ENCODE peak calls at places on chromosomes 12 and 14, in seven cellular contexts. W, C, Q, A, J, X and D are unnamed samples.

GRCh38 chr12:43653917-43654316 is 101.9 kb upstream of the ADAMTS20 start:
- DNase-seq in W (no peak), Q (no peak), X (no peak), C (no peak), J (no peak), A (no peak), D (no peak)

GRCh38 chr12:32493282-32493681 is 93.9 kb downstream of the FGD4 start:
- DNase-seq in J (no peak), X (no peak), C (no peak), A (no peak), W (no peak), Q (no peak), D (no peak)

GRCh38 chr12:3071107-3071506 is 6.1 kb upstream of the TSPAN9 start:
- DNase-seq in C (peak), J (no peak), Q (no peak), A (no peak), X (peak), W (no peak), D (no peak)

GRCh38 chr12:24600996-24601395 is 347.9 kb downstream of the BCAT1 start:
- DNase-seq in J (no peak), W (no peak), A (no peak), C (peak), Q (no peak), X (no peak), D (peak)

GRCh38 chr12:25824729-25825128 is 133.8 kb upstream of the RASSF8 start:
- DNase-seq in Q (no peak), J (no peak), W (no peak), A (no peak), X (no peak), C (no peak), D (no peak)

GRCh38 chr12:51419473-51420228 is 5.0 kb upstream of the SLC4A8 start:
- DNase-seq in X (peak), Q (no peak), A (no peak), J (no peak), C (peak), W (no peak), D (no peak)

GRCh38 chr14:105999361-106000028 is 473.1 kb downstream of the TMEM121 start:
- DNase-seq in C (no peak), W (peak), A (no peak), Q (no peak), J (peak), X (no peak), D (no peak)

GRCh38 chr14:96205059-96205993 is 687 bp downstream of the BDKRB2 start:
- DNase-seq in A (no peak), Q (no peak), W (no peak), X (peak), C (no peak), J (no peak), D (no peak)

GRCh38 chr12:53381739-53382630 is 2.0 kb downstream of the SP1 start:
- DNase-seq in C (peak), W (peak), J (peak), X (no peak), Q (no peak), A (peak), D (peak)

GRCh38 chr14:60485057-60485599 is 735 bp downstream of the C14orf39 start:
- DNase-seq in W (no peak), Q (no peak), A (no peak), C (no peak), X (no peak), J (no peak), D (no peak)

GRCh38 chr12:106171117-106171750 is 32.5 kb upstream of the NUAK1 start:
- DNase-seq in J (no peak), X (no peak), C (no peak), A (no peak), Q (no peak), W (no peak), D (no peak)

GRCh38 chr12:63795944-63796343 is 16.2 kb downstream of the RXYLT1 start:
- DNase-seq in J (no peak), X (no peak), W (no peak), A (no peak), Q (no peak), C (no peak), D (no peak)

GRCh38 chr12:108700833-108701450 is 30.4 kb downstream of the CORO1C start:
- DNase-seq in X (peak), J (no peak), C (no peak), Q (no peak), W (no peak), A (no peak), D (no peak)

GRCh38 chr12:2376855-2377657 is 324.3 kb downstream of the CACNA1C start:
- DNase-seq in J (peak), A (no peak), Q (peak), C (no peak), X (peak), W (no peak), D (no peak)

GRCh38 chr12:61452076-61452475 is 808.1 kb upstream of the USP15 start:
- DNase-seq in Q (no peak), X (no peak), J (no peak), C (no peak), A (no peak), W (no peak), D (no peak)

GRCh38 chr12:30269491-30269890 is 426.2 kb downstream of the IPO8 start:
- DNase-seq in W (no peak), X (no peak), A (no peak), J (no peak), C (peak), Q (no peak), D (no peak)

GRCh38 chr12:89389755-89390661 is 37.7 kb upstream of the DUSP6 start:
- DNase-seq in J (peak), A (no peak), X (no peak), Q (no peak), C (peak), W (no peak), D (no peak)

GRCh38 chr12:77049767-77050353 is 15.5 kb downstream of the E2F7 start:
- DNase-seq in J (no peak), X (peak), W (no peak), C (peak), Q (no peak), A (peak), D (no peak)

GRCh38 chr12:109655578-109655977 is 58.0 kb upstream of the FAM222A start:
- DNase-seq in X (no peak), W (no peak), J (no peak), Q (no peak), C (no peak), A (no peak), D (no peak)

GRCh38 chr12:93526786-93527428 is 45.6 kb upstream of the SOCS2 start:
- DNase-seq in J (no peak), C (peak), A (no peak), W (no peak), Q (no peak), X (no peak), D (peak)

GRCh38 chr14:36238666-36239363 is 62.3 kb upstream of the PTCSC3 start:
- DNase-seq in X (no peak), A (no peak), J (no peak), W (no peak), C (peak), Q (no peak), D (peak)

GRCh38 chr12:124680863-124681778 is 113.7 kb upstream of the NCOR2 start:
- DNase-seq in W (peak), A (no peak), J (no peak), X (no peak), Q (peak), C (peak), D (peak)

GRCh38 chr12:121916719-121917118 is 1.7 kb upstream of the CFAP251 start:
- DNase-seq in W (no peak), A (no peak), J (no peak), C (peak), X (peak), Q (no peak), D (no peak)

GRCh38 chr12:67813509-67813908 is 165.0 kb downstream of the DYRK2 start:
- DNase-seq in X (no peak), W (no peak), C (no peak), A (no peak), Q (no peak), J (no peak), D (no peak)

GRCh38 chr12:58557156-58557555 is 363.1 kb downstream of the LRIG3 start:
- DNase-seq in J (no peak), A (no peak), W (no peak), C (peak), Q (no peak), X (no peak), D (peak)

GRCh38 chr12:92136883-92137582 is 8.6 kb downstream of the BTG1 start:
- DNase-seq in W (no peak), Q (no peak), X (no peak), C (peak), J (no peak), A (peak), D (peak)

GRCh38 chr14:59463773-59464650 is 1.2 kb downstream of the GPR135 start:
- DNase-seq in C (peak), W (peak), X (peak), J (peak), A (peak), Q (no peak), D (no peak)

GRCh38 chr12:28107679-28108078 is 82.6 kb upstream of the CCDC91 start:
- DNase-seq in Q (no peak), X (no peak), W (no peak), A (no peak), J (no peak), C (peak), D (no peak)

GRCh38 chr12:121637231-121637914 is 11.0 kb downstream of the ORAI1 start:
- DNase-seq in X (no peak), Q (no peak), C (no peak), J (peak), A (no peak), W (peak), D (no peak)

GRCh38 chr12:104713444-104713843 is 244.6 kb downstream of the SLC41A2 start:
- DNase-seq in Q (no peak), J (no peak), C (no peak), W (no peak), A (no peak), X (peak), D (no peak)

GRCh38 chr14:76205708-76206107 is 54.0 kb downstream of the GPATCH2L start:
- DNase-seq in A (no peak), Q (no peak), W (no peak), J (no peak), X (no peak), C (no peak), D (no peak)

GRCh38 chr12:109553929-109554500 is 19.3 kb downstream of the MMAB start:
- DNase-seq in X (no peak), W (no peak), Q (no peak), C (no peak), J (no peak), A (no peak), D (no peak)

GRCh38 chr12:78914859-78915331 is 50.3 kb downstream of the SYT1 start:
- DNase-seq in W (no peak), X (peak), C (peak), Q (peak), A (no peak), J (no peak), D (no peak)

GRCh38 chr14:99971929-99972747 is 93.1 kb upstream of the EVL start:
- DNase-seq in J (no peak), X (no peak), Q (no peak), C (no peak), W (no peak), A (no peak), D (no peak)

GRCh38 chr12:125140239-125140917 is 75.1 kb downstream of the AACS start:
- DNase-seq in A (no peak), Q (no peak), J (no peak), C (peak), X (no peak), W (no peak), D (no peak)

GRCh38 chr12:31321565-31322228 is 4.3 kb downstream of the SINHCAF start:
- DNase-seq in W (no peak), A (no peak), C (peak), Q (no peak), X (no peak), J (no peak), D (no peak)

GRCh38 chr14:73491256-73491976 is 683 bp downstream of the RIOX1 start:
- DNase-seq in A (peak), J (peak), X (peak), C (peak), Q (no peak), W (peak), D (peak)

GRCh38 chr12:95574799-95575452 is 23.6 kb upstream of the USP44 start:
- DNase-seq in J (no peak), A (peak), X (peak), C (peak), Q (no peak), W (no peak), D (peak)

GRCh38 chr14:50290306-50290705 is 21.7 kb downstream of the L2HGDH start:
- DNase-seq in C (no peak), J (no peak), X (no peak), A (no peak), Q (no peak), W (no peak), D (no peak)

GRCh38 chr14:74308695-74309094 is 6.0 kb upstream of the ABCD4 start:
- DNase-seq in J (no peak), X (no peak), Q (no peak), W (no peak), C (no peak), A (no peak), D (no peak)